ENCODE peak calls at places on chromosomes 13 and 19, in nine cellular contexts. L is body of pancreas; V is substantia nigra; G is aorta; P is caudate nucleus; Q is effector memory CD4-positive, alpha-beta T cell; E is heart right ventricle; M is CD4-positive, alpha-beta T cell; H is thoracic aorta. Y is an unnamed sample.

GRCh38 chr13:99979453-99980200 is 2.0 kb upstream of the ZIC2 start:
- DNase-seq in L (no peak), V (no peak), G (no peak), P (no peak), Q (no peak), E (no peak), M (no peak), H (no peak), Y (peak; percentile 20)

GRCh38 chr13:107799001-107799400 is 416.3 kb downstream of the LIG4 start:
- DNase-seq in L (no peak), V (no peak), G (no peak), P (no peak), Q (no peak), E (no peak), M (no peak), H (no peak), Y (no peak)

GRCh38 chr19:16794456-16794855 is 34.7 kb upstream of the SIN3B start:
- DNase-seq in L (no peak), V (no peak), G (no peak), P (no peak), Q (no peak), E (no peak), M (no peak), H (no peak), Y (no peak)

GRCh38 chr13:48431987-48432615 is 19.2 kb upstream of the LPAR6 start:
- DNase-seq in L (no peak), V (no peak), G (no peak), P (no peak), Q (no peak), E (no peak), M (no peak), H (no peak), Y (no peak)

GRCh38 chr19:7544626-7545025 is 9.1 kb downstream of the PNPLA6 start:
- DNase-seq in L (peak; percentile 35), V (no peak), G (peak; percentile 59), P (no peak), Q (no peak), E (no peak), M (no peak), H (no peak), Y (no peak)

GRCh38 chr13:113880651-113881611 is 17.1 kb upstream of the GAS6 start:
- DNase-seq in L (no peak), V (no peak), G (no peak), P (no peak), Q (no peak), E (no peak), M (peak; percentile 8), H (no peak), Y (no peak)

GRCh38 chr19:35279985-35280821 is 2.1 kb upstream of the HAMP start:
- DNase-seq in L (no peak), V (no peak), G (no peak), P (no peak), Q (no peak), E (no peak), M (no peak), H (no peak), Y (no peak)

GRCh38 chr19:10975374-10976036 is 14.7 kb downstream of the SMARCA4 start:
- DNase-seq in L (peak; percentile 30), V (no peak), G (peak; percentile 75), P (no peak), Q (no peak), E (peak; percentile 62), M (no peak), H (no peak), Y (peak; percentile 47)

GRCh38 chr13:31172001-31172400 is 10.3 kb upstream of the HSPH1 start:
- DNase-seq in L (no peak), V (no peak), G (no peak), P (no peak), Q (no peak), E (no peak), M (no peak), H (no peak), Y (no peak)

GRCh38 chr19:18539372-18539771 is 4.0 kb downstream of the FKBP8 start:
- DNase-seq in L (no peak), V (no peak), G (no peak), P (no peak), Q (no peak), E (no peak), M (no peak), H (no peak), Y (no peak)

GRCh38 chr13:20360835-20361412 is 128.8 kb upstream of the GJB6 start:
- DNase-seq in L (no peak), V (no peak), G (no peak), P (no peak), Q (no peak), E (no peak), M (no peak), H (no peak), Y (no peak)

GRCh38 chr19:44904426-44904994 is 1.1 kb upstream of the APOE start:
- DNase-seq in L (no peak), V (no peak), G (no peak), P (no peak), Q (no peak), E (no peak), M (no peak), H (no peak), Y (peak; percentile 31)

GRCh38 chr19:47379398-47379938 is 30.4 kb downstream of the DHX34 start:
- DNase-seq in L (no peak), V (no peak), G (no peak), P (peak; percentile 64), Q (no peak), E (no peak), M (no peak), H (no peak), Y (no peak)

GRCh38 chr13:20378721-20379120 is 146.6 kb upstream of the GJB6 start:
- DNase-seq in L (no peak), V (no peak), G (no peak), P (no peak), Q (no peak), E (no peak), M (no peak), H (no peak), Y (no peak)

GRCh38 chr13:91318886-91319285 is 28.6 kb upstream of the MIR17HG start:
- DNase-seq in L (no peak), V (no peak), G (no peak), P (no peak), Q (no peak), E (no peak), M (no peak), H (no peak), Y (no peak)

GRCh38 chr13:36920612-36921185 is 661 bp upstream of the SMAD9 start:
- DNase-seq in L (no peak), V (no peak), G (no peak), P (no peak), Q (no peak), E (no peak), M (no peak), H (no peak), Y (no peak)

GRCh38 chr13:39484506-39485313 is 118.3 kb downstream of the LHFPL6 start:
- DNase-seq in L (no peak), V (no peak), G (no peak), P (no peak), Q (no peak), E (no peak), M (no peak), H (no peak), Y (no peak)

GRCh38 chr13:59621791-59622190 is 541.9 kb downstream of the DIAPH3 start:
- DNase-seq in L (no peak), V (no peak), G (no peak), P (no peak), Q (no peak), E (no peak), M (no peak), H (no peak), Y (no peak)
- H3K27ac ChIP-seq in L (no peak overlapping the region), V (no peak overlapping the region), G (no peak overlapping the region), P (no peak overlapping the region), Q (no peak overlapping the region), E (no peak overlapping the region), M (no peak overlapping the region), H (no peak overlapping the region), Y (no peak overlapping the region)

GRCh38 chr13:77143325-77143907 is 116.5 kb upstream of the FBXL3 start:
- DNase-seq in L (peak; percentile 3), V (no peak), G (no peak), P (no peak), Q (no peak), E (no peak), M (no peak), H (no peak), Y (peak; percentile 35)
- H3K27ac ChIP-seq in L (no peak overlapping the region), V (no peak overlapping the region), G (no peak overlapping the region), P (no peak overlapping the region), Q (no peak overlapping the region), E (no peak overlapping the region), M (no peak overlapping the region), H (no peak overlapping the region), Y (peak overlapping the region; percentile 45)

GRCh38 chr13:72820156-72820897 is 38.4 kb downstream of the PIBF1 start:
- DNase-seq in L (no peak), V (no peak), G (no peak), P (no peak), Q (no peak), E (no peak), M (no peak), H (no peak), Y (peak; percentile 25)

GRCh38 chr13:72823081-72823480 is 41.1 kb downstream of the PIBF1 start:
- DNase-seq in L (no peak), V (no peak), G (no peak), P (no peak), Q (no peak), E (no peak), M (no peak), H (no peak), Y (no peak)

DNA sequence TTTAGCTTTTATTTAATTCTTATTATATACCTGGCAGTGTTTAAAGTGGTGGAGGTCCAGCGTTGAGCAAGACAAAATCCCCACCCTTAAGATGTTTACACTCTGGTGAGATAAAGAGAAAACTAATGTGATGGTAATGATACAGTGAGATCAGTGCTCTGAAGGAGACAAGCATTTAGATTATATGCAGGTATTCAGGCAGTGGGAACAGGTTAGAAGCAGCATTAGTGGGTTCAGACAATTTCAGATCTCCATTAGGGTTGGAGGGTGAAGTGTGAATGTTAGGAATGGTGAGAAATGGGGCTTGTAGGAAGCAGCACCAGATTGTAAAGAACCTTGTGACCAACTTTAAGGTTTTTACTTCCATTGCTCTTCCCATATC is 39.0 kb downstream of the PIBF1 start:
- DNase-seq in L (no peak), V (no peak), G (no peak), P (no peak), Q (no peak), E (no peak), M (no peak), H (no peak), Y (no peak)
- H3K27ac ChIP-seq in L (no peak overlapping the region), V (no peak overlapping the region), G (no peak overlapping the region), P (no peak overlapping the region), Q (no peak overlapping the region), E (no peak overlapping the region), M (no peak overlapping the region), H (no peak overlapping the region), Y (no peak overlapping the region)

DNA sequence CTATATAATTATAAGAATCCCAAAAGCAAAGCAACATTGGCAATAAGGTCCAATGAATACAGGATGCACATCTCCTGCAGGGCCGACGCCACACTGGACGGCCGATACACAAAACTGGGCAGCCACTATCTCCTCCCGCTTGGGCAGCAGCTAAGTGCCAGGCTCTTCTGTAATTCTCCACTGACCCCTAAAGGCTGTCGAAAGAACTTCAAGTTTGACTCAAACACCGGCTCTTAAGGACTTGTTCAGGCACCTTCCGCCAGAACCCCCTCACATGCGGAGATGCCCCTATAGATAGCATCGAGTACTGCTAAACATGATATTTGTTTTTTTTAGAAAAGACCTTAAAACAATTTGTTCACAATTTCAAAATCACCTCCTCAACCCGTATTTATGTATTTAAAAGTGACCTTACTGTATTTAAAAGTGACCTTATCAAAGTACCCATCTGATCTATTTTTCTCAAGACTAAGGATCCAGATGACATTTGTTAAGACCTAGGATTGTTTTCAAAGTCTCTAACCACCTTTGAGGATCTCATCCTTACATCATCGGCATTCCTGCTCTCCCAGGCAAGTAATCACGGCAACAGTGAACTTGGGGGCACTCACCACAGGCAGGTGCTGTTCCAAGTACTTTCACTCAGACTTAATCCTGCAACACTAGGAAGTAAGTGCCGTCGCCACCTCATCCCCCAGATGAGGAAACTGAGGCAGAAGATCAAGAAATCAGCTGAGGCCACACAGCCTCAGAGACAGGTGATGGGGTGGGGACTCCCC is 77.8 kb downstream of the TUBGCP3 start:
- DNase-seq in L (peak; percentile 46), V (no peak), G (no peak), P (no peak), Q (no peak), E (peak; percentile 13), M (no peak), H (no peak), Y (peak; percentile 70)
- H3K27ac ChIP-seq in L (no peak overlapping the region), V (no peak overlapping the region), G (no peak overlapping the region), P (no peak overlapping the region), Q (no peak overlapping the region), E (no peak overlapping the region), M (no peak overlapping the region), H (no peak overlapping the region), Y (peak overlapping the region; percentile 41)